ENCODE peak calls at places on chromosomes 5 and 9, in four cellular contexts. Z is left ventricle myocardium inferior, P is cardiac muscle cell, O is cardiac fibroblast. I is an unnamed sample.

GRCh38 chr5:66207800-66208561 is 63.9 kb downstream of the SREK1 start:
- DNase-seq in O (peak; percentile 6), Z (no peak), P (peak; percentile 50), I (no peak)

GRCh38 chr9:122158202-122158601 is 1.4 kb downstream of the NDUFA8 start:
- DNase-seq in Z (no peak), O (peak; percentile 60), P (peak; percentile 62), I (no peak)

GRCh38 chr5:160837749-160838593 is 14.0 kb downstream of the ATP10B start:
- DNase-seq in Z (no peak), O (no peak), P (no peak), I (no peak)

GRCh38 chr9:90891656-90892055 is 90.0 kb downstream of the SYK start:
- DNase-seq in O (no peak), P (no peak), Z (no peak), I (no peak)

GRCh38 chr5:125148076-125148475 is 401.6 kb upstream of the ZNF608 start:
- DNase-seq in Z (no peak), P (no peak), O (no peak), I (no peak)

GRCh38 chr5:14830210-14831005 is 41.2 kb downstream of the ANKH start:
- DNase-seq in P (peak; percentile 46), O (peak; percentile 31), Z (no peak), I (no peak)

GRCh38 chr9:113219186-113219936 is 1.7 kb downstream of the FKBP15 start:
- DNase-seq in O (no peak), Z (no peak), P (no peak), I (no peak)

GRCh38 chr5:113081881-113082546 is 105.4 kb downstream of the DCP2 start:
- DNase-seq in Z (no peak), O (peak; percentile 84), P (peak; percentile 69), I (no peak)

GRCh38 chr9:132032584-132032945 is 47.1 kb downstream of the MED27 start:
- DNase-seq in O (no peak), Z (no peak), P (no peak), I (no peak)

GRCh38 chr9:36826581-36826980 is 207.5 kb downstream of the PAX5 start:
- DNase-seq in P (no peak), O (no peak), Z (no peak), I (no peak)

GRCh38 chr5:139863361-139863760 is 67.8 kb downstream of the PSD2 start:
- DNase-seq in P (peak; percentile 25), O (peak; percentile 19), Z (peak; percentile 82), I (no peak)

GRCh38 chr5:178113141-178113787 is at the start of gene N4BP3:
- DNase-seq in Z (no peak), O (peak; percentile 40), P (peak; percentile 63), I (peak; percentile 92)

GRCh38 chr5:106163233-106163632 is 1507.5 kb downstream of the EFNA5 start:
- DNase-seq in Z (no peak), P (no peak), O (no peak), I (no peak)

GRCh38 chr9:75027187-75028107 is 646 bp downstream of the CARNMT1 start:
- DNase-seq in O (peak; percentile 46), P (peak; percentile 46), Z (peak; percentile 59), I (no peak)

GRCh38 chr9:82320566-82320965 is 332.0 kb downstream of the SPATA31D1 start:
- DNase-seq in P (peak; percentile 35), O (peak; percentile 26), Z (no peak), I (no peak)

GRCh38 chr9:6907772-6908381 is 150.1 kb downstream of the KDM4C start:
- DNase-seq in O (peak; percentile 61), Z (no peak), P (peak; percentile 63), I (no peak)
- TF ChIP-seq CTCF in O (peak; percentile 71), Z (peak; percentile 64), P (peak; percentile 65), I (no peak)

DNA sequence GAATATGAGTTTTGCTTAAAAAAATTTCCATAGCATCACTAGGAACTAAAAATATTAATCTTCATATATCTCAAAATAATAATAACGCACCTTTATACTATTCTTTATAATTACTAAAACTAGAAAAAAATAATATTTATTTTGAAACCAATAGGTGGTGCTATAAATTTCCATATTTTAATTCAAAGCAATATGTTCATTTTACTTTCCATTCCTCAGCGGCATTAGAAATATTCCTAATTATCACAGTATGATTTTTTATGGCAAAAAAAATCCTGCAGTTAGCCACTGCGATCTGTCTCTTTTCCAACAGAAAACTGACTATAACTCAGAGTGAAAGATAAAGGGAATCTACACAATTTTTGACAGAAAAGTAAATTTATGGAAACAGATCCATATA is 167.4 kb upstream of the MPDZ start:
- DNase-seq in Z (no peak), P (peak; percentile 36), O (peak; percentile 40), I (no peak)
- TF ChIP-seq CTCF in Z (peak; percentile 42), P (no peak), O (peak; percentile 7), I (no peak)

GRCh38 chr5:136666970-136667620 is 301.8 kb upstream of the TRPC7 start:
- DNase-seq in P (no peak), O (no peak), Z (no peak), I (no peak)

DNA sequence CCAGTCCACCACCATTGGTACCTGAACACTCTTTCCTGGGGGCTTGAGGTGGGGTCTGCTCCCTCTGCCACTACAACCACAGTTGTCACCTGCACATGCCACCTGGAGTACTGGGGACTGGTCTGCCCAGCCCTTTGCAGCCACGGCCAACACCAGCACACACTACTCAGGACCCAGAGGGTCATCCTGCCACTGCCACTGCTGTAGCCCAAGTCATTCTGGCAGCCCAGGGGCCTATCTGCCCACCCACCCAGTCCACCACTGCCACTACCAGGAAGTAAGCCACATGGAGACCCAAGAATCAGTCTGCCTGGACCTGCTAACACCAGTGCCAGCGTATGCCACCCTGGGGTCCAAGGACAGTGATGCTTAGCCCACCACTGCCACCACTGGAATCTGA is 302.4 kb upstream of the TRPC7 start:
- DNase-seq in P (no peak), Z (no peak), O (no peak), I (no peak)
- TF ChIP-seq CTCF in P (no peak), Z (no peak), O (no peak), I (no peak)

DNA sequence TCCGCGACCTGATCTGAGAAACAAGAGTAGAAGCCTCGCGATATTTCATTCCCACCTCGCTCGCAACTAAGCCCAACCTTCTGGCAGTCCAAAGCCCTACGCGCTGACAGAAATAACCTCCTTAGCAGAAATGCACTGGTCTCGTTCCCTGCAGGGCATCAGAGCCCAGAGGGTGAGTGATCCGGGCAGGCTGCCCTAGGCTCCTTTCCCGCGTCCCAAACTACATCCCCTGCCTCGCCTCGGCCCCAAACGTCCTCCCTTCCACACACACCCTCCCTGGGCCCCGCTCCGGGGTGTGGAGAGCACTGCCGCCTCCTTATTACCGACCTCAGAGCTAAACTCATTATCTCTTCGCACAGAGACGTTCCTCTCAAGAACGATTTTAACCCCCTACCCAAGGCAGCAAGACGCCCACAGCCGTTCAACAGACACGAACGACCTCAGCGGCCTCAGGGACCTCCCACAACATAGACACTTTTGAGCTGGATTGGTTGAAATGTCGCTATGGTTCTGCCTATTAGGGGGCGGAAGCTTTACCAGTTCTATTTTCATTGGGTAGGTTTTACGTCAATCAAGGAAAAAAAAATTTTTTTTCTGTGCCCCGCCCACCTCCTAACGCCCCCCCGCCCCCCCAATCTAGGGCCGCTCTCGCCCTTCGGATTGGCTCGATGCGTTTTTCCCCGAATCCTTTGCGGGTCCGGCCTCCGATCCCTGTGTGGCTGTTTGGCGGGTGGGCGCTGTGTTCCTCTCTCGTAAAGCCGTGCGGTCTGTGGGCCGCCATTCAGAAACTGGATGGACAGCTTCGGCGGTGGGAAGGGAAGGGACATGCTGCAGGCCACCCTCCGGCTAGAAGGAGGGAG is at the start of gene CETN3:
- DNase-seq in Z (peak; percentile 92), P (peak; percentile 97), O (peak; percentile 98), I (peak; percentile 79)
- TF ChIP-seq CTCF in Z (no peak), P (no peak), O (no peak), I (no peak)

I was measured in activated B cell treated with CpG ODN at 0.5 μM for 24 hours.